ENCODE peak calls at places on chromosomes 1 and 21, in ten cellular contexts. L is NCI-H1417; X is pons; O is CD4-positive, alpha-beta T cell; J is activated naive CD8-positive, alpha-beta T cell treated with anti-CD3 and anti-CD28 coated beads for 36 hours; N is heart left ventricle; G is pancreas; C is GM03348; U is lower lobe of right lung; H is LNCaP clone FGC. K is an unnamed sample.

GRCh38 chr1:192545781-192546521 is 29.6 kb upstream of the RGS1 start:
- DNase-seq in L (no peak), X (peak), O (no peak), J (no peak), N (no peak), G (no peak), C (no peak), U (no peak), H (no peak), K (no peak)

GRCh38 chr1:230894032-230894431 is 25.7 kb upstream of the C1orf198 start:
- DNase-seq in L (no peak), X (no peak), O (no peak), J (no peak), N (no peak), G (no peak), C (no peak), U (no peak), H (no peak), K (no peak)

GRCh38 chr1:52139817-52140540 is 1.9 kb upstream of the ZFYVE9 start:
- DNase-seq in L (peak), X (no peak), O (no peak), J (peak), N (no peak), G (no peak), C (peak), U (no peak), H (no peak), K (peak)

GRCh38 chr21:41668051-41668541 is 98.8 kb downstream of the RIPK4 start:
- DNase-seq in L (no peak), X (no peak), O (no peak), J (no peak), N (no peak), G (peak), C (no peak), U (no peak), H (no peak), K (no peak)

GRCh38 chr1:101308001-101308659 is 71.3 kb downstream of the S1PR1 start:
- DNase-seq in L (no peak), X (no peak), O (no peak), J (peak), N (no peak), G (no peak), C (no peak), U (no peak), H (no peak), K (no peak)

GRCh38 chr1:226432586-226433360 is 24.9 kb upstream of the PARP1 start:
- DNase-seq in L (no peak), X (no peak), O (no peak), J (no peak), N (no peak), G (no peak), C (no peak), U (no peak), H (no peak), K (no peak)

GRCh38 chr1:29706936-29707335 is 470.6 kb downstream of the PTPRU start:
- DNase-seq in L (peak), X (no peak), O (no peak), J (peak), N (no peak), G (peak), C (peak), U (no peak), H (no peak), K (no peak)

GRCh38 chr1:84301759-84302380 is 362 bp downstream of the SAMD13 start:
- DNase-seq in L (no peak), X (peak), O (no peak), J (no peak), N (no peak), G (no peak), C (no peak), U (no peak), H (no peak), K (no peak)

GRCh38 chr1:53618218-53619087 is 120.5 kb downstream of the GLIS1 start:
- DNase-seq in L (no peak), X (no peak), O (no peak), J (no peak), N (peak), G (peak), C (no peak), U (no peak), H (no peak), K (no peak)

GRCh38 chr1:218425647-218426342 is 80.7 kb downstream of the TGFB2 start:
- DNase-seq in L (no peak), X (no peak), O (no peak), J (no peak), N (no peak), G (no peak), C (peak), U (no peak), H (no peak), K (peak)

GRCh38 chr1:200374569-200375312 is 35.1 kb downstream of the ZNF281 start:
- DNase-seq in L (no peak), X (no peak), O (no peak), J (no peak), N (no peak), G (no peak), C (peak), U (no peak), H (no peak), K (no peak)

GRCh38 chr21:43603230-43603626 is 56.1 kb downstream of the HSF2BP start:
- DNase-seq in L (no peak), X (no peak), O (no peak), J (no peak), N (no peak), G (no peak), C (no peak), U (no peak), H (no peak), K (no peak)

GRCh38 chr1:147389532-147390184 is 147.2 kb downstream of the CHD1L start:
- DNase-seq in L (peak), X (peak), O (no peak), J (no peak), N (no peak), G (no peak), C (peak), U (no peak), H (peak), K (peak)